ENCODE peak calls at places on chromosomes 2 and 18, in nine cellular contexts. Y is BJ, Q is RWPE1, N is MCF 10A, L is heart right ventricle, C is CD14-positive monocyte, J is ovary, S is PC-3, P is testis. R is an unnamed sample.

GRCh38 chr2:24399434-24400206 is 39.3 kb upstream of the ITSN2 start:
- DNase-seq in Y (no peak), Q (no peak), N (no peak), L (no peak), C (no peak), J (no peak), S (no peak), P (no peak), R (no peak)

GRCh38 chr2:38600242-38600891 is 2.4 kb downstream of the HNRNPLL start:
- DNase-seq in Y (no peak), Q (no peak), N (peak), L (no peak), C (no peak), J (no peak), S (peak), P (peak), R (no peak)

GRCh38 chr2:131030478-131030971 is 62.7 kb downstream of the FAM168B start:
- DNase-seq in Y (no peak), Q (no peak), N (no peak), L (no peak), C (no peak), J (no peak), S (no peak), P (peak), R (no peak)

GRCh38 chr2:237091779-237092436 is 6.2 kb downstream of the COPS8 start:
- DNase-seq in Y (no peak), Q (peak), N (peak), L (no peak), C (no peak), J (no peak), S (no peak), P (peak), R (no peak)

GRCh38 chr18:28108801-28109200 is 68.1 kb downstream of the CDH2 start:
- DNase-seq in Y (no peak), Q (no peak), N (peak), L (no peak), C (no peak), J (no peak), S (peak), P (no peak), R (no peak)

GRCh38 chr2:172859821-172860707 is 124.4 kb downstream of the RAPGEF4 start:
- DNase-seq in Y (no peak), Q (no peak), N (no peak), L (no peak), C (no peak), J (no peak), S (peak), P (no peak), R (no peak)

GRCh38 chr2:180394305-180394704 is 387.2 kb upstream of the CWC22 start:
- DNase-seq in Y (no peak), Q (no peak), N (no peak), L (no peak), C (no peak), J (no peak), S (no peak), P (no peak), R (no peak)

GRCh38 chr2:237459741-237460174 is 27.3 kb upstream of the MLPH start:
- DNase-seq in Y (peak), Q (peak), N (peak), L (no peak), C (no peak), J (no peak), S (peak), P (no peak), R (peak)

GRCh38 chr2:169676357-169676756 is 17.8 kb downstream of the CFAP210 start:
- DNase-seq in Y (no peak), Q (no peak), N (no peak), L (no peak), C (no peak), J (no peak), S (peak), P (no peak), R (no peak)

GRCh38 chr2:88666576-88666975 is 24.9 kb upstream of the RPIA start:
- DNase-seq in Y (no peak), Q (no peak), N (peak), L (no peak), C (no peak), J (no peak), S (peak), P (no peak), R (no peak)

GRCh38 chr2:172308253-172308935 is 119.0 kb upstream of the ITGA6 start:
- DNase-seq in Y (no peak), Q (no peak), N (no peak), L (no peak), C (no peak), J (no peak), S (no peak), P (no peak), R (no peak)

GRCh38 chr2:161426788-161427412 is 10.8 kb downstream of the TBR1 start:
- DNase-seq in Y (no peak), Q (no peak), N (no peak), L (no peak), C (no peak), J (no peak), S (no peak), P (no peak), R (no peak)

GRCh38 chr2:216103213-216103612 is 5.9 kb upstream of the XRCC5 start:
- DNase-seq in Y (no peak), Q (no peak), N (no peak), L (no peak), C (no peak), J (no peak), S (no peak), P (no peak), R (no peak)
- TF ChIP-seq CTCF in Y (no peak), Q (no peak), N (no peak), L (no peak), C (no peak), J (no peak), S (no peak), P (no peak), R (no peak)

GRCh38 chr18:24016643-24017042 is 2.1 kb downstream of the TTC39C start:
- DNase-seq in Y (no peak), Q (peak), N (no peak), L (no peak), C (no peak), J (no peak), S (peak), P (no peak), R (no peak)
- TF ChIP-seq CTCF in Y (peak), Q (peak), N (peak), L (peak), C (peak), J (no peak), S (peak), P (no peak), R (no peak)

GRCh38 chr2:99822487-99823218 is 319.7 kb downstream of the AFF3 start:
- DNase-seq in Y (no peak), Q (no peak), N (no peak), L (no peak), C (no peak), J (no peak), S (no peak), P (no peak), R (no peak)

GRCh38 chr2:99819766-99820165 is 322.6 kb downstream of the AFF3 start:
- DNase-seq in Y (no peak), Q (no peak), N (no peak), L (no peak), C (no peak), J (no peak), S (peak), P (peak), R (no peak)

GRCh38 chr2:99818842-99819241 is 323.5 kb downstream of the AFF3 start:
- DNase-seq in Y (no peak), Q (peak), N (peak), L (no peak), C (no peak), J (no peak), S (peak), P (no peak), R (no peak)

GRCh38 chr2:99821572-99822369 is 320.6 kb downstream of the AFF3 start:
- DNase-seq in Y (no peak), Q (no peak), N (no peak), L (no peak), C (no peak), J (no peak), S (peak), P (no peak), R (no peak)

DNA sequence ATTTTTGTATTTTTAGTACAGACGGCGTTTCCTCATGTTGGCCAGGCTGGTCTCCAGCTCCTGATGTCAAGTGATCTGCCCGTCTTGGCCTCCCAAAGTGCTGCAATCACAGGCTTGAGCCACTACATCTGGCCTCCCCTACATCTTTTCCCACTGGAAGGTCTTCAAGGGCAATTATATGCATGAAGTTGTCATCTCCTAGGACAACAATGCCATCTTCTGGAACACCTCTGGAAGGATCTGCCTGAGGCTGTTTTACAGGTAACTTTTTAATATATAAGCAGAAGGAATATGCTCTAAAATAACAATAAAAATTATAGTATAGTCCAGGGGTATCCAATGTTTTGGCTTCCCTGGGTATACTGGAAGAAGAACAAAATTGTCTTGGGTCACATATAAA is 321.4 kb downstream of the AFF3 start:
- DNase-seq in Y (no peak), Q (no peak), N (no peak), L (no peak), C (no peak), J (no peak), S (peak), P (no peak), R (no peak)
- TF ChIP-seq CTCF in Y (no peak), Q (no peak), N (no peak), L (peak), C (no peak), J (no peak), S (peak), P (no peak), R (no peak)

GRCh38 chr2:238874330-238875050 is 26.6 kb downstream of the TWIST2 start:
- DNase-seq in Y (no peak), Q (no peak), N (no peak), L (no peak), C (no peak), J (no peak), S (no peak), P (no peak), R (no peak)

GRCh38 chr2:238875531-238876231 is 27.8 kb downstream of the TWIST2 start:
- DNase-seq in Y (no peak), Q (no peak), N (no peak), L (no peak), C (no peak), J (no peak), S (no peak), P (no peak), R (no peak)

GRCh38 chr2:238876232-238876630 is 28.3 kb downstream of the TWIST2 start:
- DNase-seq in Y (no peak), Q (no peak), N (no peak), L (no peak), C (no peak), J (no peak), S (no peak), P (no peak), R (no peak)

GRCh38 chr2:238873841-238874240 is 26.0 kb downstream of the TWIST2 start:
- DNase-seq in Y (no peak), Q (no peak), N (no peak), L (no peak), C (no peak), J (no peak), S (no peak), P (no peak), R (no peak)

GRCh38 chr2:238875161-238875530 is 27.3 kb downstream of the TWIST2 start:
- DNase-seq in Y (no peak), Q (no peak), N (no peak), L (no peak), C (no peak), J (no peak), S (no peak), P (no peak), R (no peak)
- TF ChIP-seq CTCF in Y (peak), Q (no peak), N (peak), L (no peak), C (no peak), J (no peak), S (no peak), P (no peak), R (no peak)

DNA sequence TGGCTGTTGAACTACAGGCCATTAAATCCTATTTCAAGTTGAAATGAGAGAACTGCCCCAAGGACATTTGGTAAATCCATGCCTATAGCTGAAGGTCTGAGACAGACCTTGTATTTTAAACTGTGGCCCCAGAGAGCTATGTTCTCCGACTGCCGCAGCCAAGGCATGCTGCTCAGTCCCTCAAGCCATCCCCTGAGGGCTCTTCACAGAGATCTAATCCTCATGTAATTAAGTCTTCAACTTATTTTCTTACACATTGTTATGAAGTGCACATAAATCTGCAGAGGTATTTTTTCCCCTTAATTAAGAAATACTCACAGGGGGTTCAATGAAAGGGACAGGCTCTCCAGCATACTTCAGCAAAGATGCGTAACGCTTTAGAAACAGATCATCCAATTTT is 50.6 kb downstream of the ABCG8 start:
- DNase-seq in Y (no peak), Q (no peak), N (no peak), L (no peak), C (no peak), J (no peak), S (no peak), P (no peak), R (no peak)
- TF ChIP-seq CTCF in Y (no peak), Q (no peak), N (no peak), L (no peak), C (no peak), J (no peak), S (no peak), P (no peak), R (no peak)